ENCODE peak calls at places on chromosomes 1 and 21, in four cellular contexts. N is activated effector memory CD4-positive, alpha-beta T cell treated with anti-CD3 and anti-CD28 coated beads, Interleukin-2, amount 50 U/mL, for 16 hours; A is Ammon's horn; U is left kidney. L is an unnamed sample.

GRCh38 chr1:235417101-235417697 is 50.0 kb downstream of the TBCE start:
- DNase-seq in N (peak), A (peak), U (peak), L (peak)

GRCh38 chr1:165288301-165289120 is 68.0 kb downstream of the LMX1A start:
- DNase-seq in N (no peak), A (no peak), U (peak), L (peak)

GRCh38 chr1:183619719-183620118 is 15.9 kb downstream of the ARPC5 start:
- DNase-seq in N (no peak), A (no peak), U (peak), L (no peak)

GRCh38 chr1:167564592-167564991 is 11.0 kb upstream of the CREG1 start:
- DNase-seq in N (no peak), A (peak), U (no peak), L (no peak)

GRCh38 chr1:97277891-97278662 is 556.5 kb downstream of the PTBP2 start:
- DNase-seq in N (no peak), A (no peak), U (no peak), L (no peak)

GRCh38 chr1:13593511-13594131 is 10.0 kb downstream of the PDPN start:
- DNase-seq in N (no peak), A (peak), U (peak), L (peak)

GRCh38 chr1:25754421-25755195 is 45.4 kb upstream of the SELENON start:
- DNase-seq in N (no peak), A (peak), U (no peak), L (no peak)

GRCh38 chr1:158830904-158831507 is at the start of gene MNDA:
- DNase-seq in N (no peak), A (peak), U (no peak), L (no peak)

GRCh38 chr1:86774305-86775304 is 70.2 kb downstream of the SH3GLB1 start:
- DNase-seq in N (peak), A (peak), U (peak), L (peak)

GRCh38 chr21:33734326-33734725 is 92.0 kb downstream of the ITSN1 start:
- DNase-seq in N (no peak), A (no peak), U (no peak), L (no peak)

GRCh38 chr1:79811173-79811572 is 804.6 kb upstream of the ADGRL4 start:
- DNase-seq in N (no peak), A (no peak), U (no peak), L (no peak)

GRCh38 chr1:31435471-31436409 is 22.7 kb downstream of the SERINC2 start:
- DNase-seq in N (no peak), A (no peak), U (no peak), L (no peak)

GRCh38 chr1:208731976-208732821 is 488.0 kb upstream of the PLXNA2 start:
- DNase-seq in N (no peak), A (peak), U (peak), L (peak)

GRCh38 chr21:23936224-23936623 is 1671.1 kb downstream of the MRPL39 start:
- DNase-seq in N (no peak), A (peak), U (peak), L (no peak)

GRCh38 chr1:93704063-93704462 is 22.4 kb upstream of the BCAR3 start:
- DNase-seq in N (no peak), A (peak), U (no peak), L (no peak)

GRCh38 chr21:33339938-33340337 is 15.2 kb downstream of the IFNAR1 start:
- DNase-seq in N (no peak), A (no peak), U (no peak), L (no peak)

GRCh38 chr1:200275816-200276453 is 133.9 kb downstream of the ZNF281 start:
- DNase-seq in N (no peak), A (no peak), U (no peak), L (no peak)

GRCh38 chr21:14598065-14598464 is 52.0 kb upstream of the SAMSN1 start:
- DNase-seq in N (no peak), A (no peak), U (no peak), L (no peak)

GRCh38 chr1:159854693-159855192 is 7.7 kb downstream of the VSIG8 start:
- DNase-seq in N (peak), A (peak), U (peak), L (peak)

GRCh38 chr1:84724128-84724860 is 34.0 kb upstream of the SSX2IP start:
- DNase-seq in N (peak), A (no peak), U (no peak), L (no peak)

GRCh38 chr1:34407140-34407539 is 230.4 kb downstream of the C1orf94 start:
- DNase-seq in N (no peak), A (no peak), U (peak), L (no peak)

GRCh38 chr1:6638226-6638625 is 13.6 kb downstream of the THAP3 start:
- DNase-seq in N (no peak), A (peak), U (no peak), L (no peak)

GRCh38 chr21:37232274-37233018 is 34.7 kb downstream of the VPS26C start:
- DNase-seq in N (no peak), A (no peak), U (no peak), L (no peak)

GRCh38 chr1:29830916-29831315 is 594.6 kb downstream of the PTPRU start:
- DNase-seq in N (no peak), A (no peak), U (no peak), L (peak)

GRCh38 chr1:17214876-17215544 is 10.1 kb downstream of the PADI1 start:
- DNase-seq in N (no peak), A (no peak), U (peak), L (no peak)

GRCh38 chr1:70295737-70296136 is 58.8 kb downstream of the ANKRD13C start:
- DNase-seq in N (no peak), A (no peak), U (no peak), L (no peak)

GRCh38 chr1:165915480-165916395 is 88.3 kb downstream of the UCK2 start:
- DNase-seq in N (no peak), A (no peak), U (no peak), L (no peak)

GRCh38 chr1:208410409-208410808 is 166.2 kb upstream of the PLXNA2 start:
- DNase-seq in N (no peak), A (no peak), U (no peak), L (no peak)

GRCh38 chr1:240092301-240093119 is 827 bp downstream of the FMN2 start:
- DNase-seq in N (no peak), A (peak), U (peak), L (peak)

GRCh38 chr1:164226977-164227376 is 332.0 kb upstream of the PBX1 start:
- DNase-seq in N (no peak), A (no peak), U (no peak), L (no peak)

GRCh38 chr1:115706774-115707425 is 61.6 kb downstream of the CASQ2 start:
- DNase-seq in N (no peak), A (peak), U (peak), L (peak)

GRCh38 chr1:214660900-214661299 is 57.9 kb downstream of the CENPF start:
- DNase-seq in N (no peak), A (peak), U (peak), L (peak)

GRCh38 chr1:1122981-1123480 is 7.1 kb upstream of the C1orf159 start:
- DNase-seq in N (no peak), A (no peak), U (peak), L (peak)

GRCh38 chr1:5311634-5312298 is 657.4 kb downstream of the AJAP1 start:
- DNase-seq in N (no peak), A (no peak), U (peak), L (peak)

L was measured in retina.